ENCODE peak calls at places on chromosomes 5 and 9, in six cellular contexts. U, O, T, I, Q and Y are unnamed samples.

GRCh38 chr9:35749515-35750255 is 598 bp downstream of the RGP1 start:
- DNase-seq in Q (no peak), U (peak), T (no peak), O (peak), I (peak), Y (peak)

GRCh38 chr9:87643778-87644570 is 81.9 kb upstream of the CTSL start:
- DNase-seq in Q (no peak), O (peak), I (no peak), U (no peak), T (no peak), Y (no peak)

GRCh38 chr9:134243778-134244467 is 79.6 kb upstream of the RNU6ATAC start:
- DNase-seq in U (no peak), Q (no peak), T (peak), O (no peak), I (no peak), Y (peak)

GRCh38 chr9:136791466-136792276 is 527 bp downstream of the TMEM141 start:
- DNase-seq in I (peak), O (peak), Q (no peak), T (peak), U (peak), Y (no peak)

GRCh38 chr5:14108170-14108996 is 34.8 kb upstream of the TRIO start:
- DNase-seq in O (peak), Q (peak), T (peak), U (peak), I (peak), Y (peak)

GRCh38 chr5:14743601-14744295 is 79.2 kb downstream of the OTULIN start:
- DNase-seq in U (no peak), Q (no peak), I (peak), T (no peak), O (no peak), Y (no peak)

GRCh38 chr5:138792181-138792808 is 39.1 kb downstream of the CTNNA1 start:
- DNase-seq in Q (no peak), U (no peak), I (no peak), T (no peak), O (no peak), Y (no peak)

GRCh38 chr5:51043740-51044139 is 339.5 kb upstream of the ISL1 start:
- DNase-seq in I (no peak), T (no peak), U (no peak), O (no peak), Q (no peak), Y (no peak)

GRCh38 chr9:73683862-73684591 is 532.4 kb downstream of the ANXA1 start:
- DNase-seq in T (no peak), U (no peak), Q (no peak), O (peak), I (peak), Y (peak)

GRCh38 chr5:112848116-112848811 is 12.8 kb upstream of the SRP19 start:
- DNase-seq in U (no peak), Q (no peak), T (peak), O (peak), I (peak), Y (peak)

GRCh38 chr5:31614147-31615030 is 24.5 kb upstream of the PDZD2 start:
- DNase-seq in Q (no peak), O (peak), T (no peak), I (no peak), U (no peak), Y (no peak)

GRCh38 chr5:32278403-32278802 is 34.3 kb downstream of the MTMR12 start:
- DNase-seq in Q (no peak), O (no peak), I (peak), T (no peak), U (no peak), Y (no peak)

GRCh38 chr5:172688735-172689572 is 47.9 kb downstream of the NEURL1B start:
- DNase-seq in T (no peak), O (no peak), Q (no peak), U (peak), I (no peak), Y (peak)

GRCh38 chr9:130354806-130355205 is 89.2 kb downstream of the HMCN2 start:
- DNase-seq in I (no peak), O (no peak), T (no peak), Q (no peak), U (peak), Y (no peak)

GRCh38 chr5:34598177-34598794 is 57.8 kb upstream of the RAI14 start:
- DNase-seq in T (no peak), U (no peak), O (no peak), I (peak), Q (no peak), Y (no peak)

GRCh38 chr9:134677743-134678142 is 36.1 kb downstream of the COL5A1 start:
- DNase-seq in I (no peak), O (no peak), T (no peak), U (peak), Q (no peak), Y (no peak)

GRCh38 chr9:130107955-130108354 is 54.2 kb downstream of the GPR107 start:
- DNase-seq in I (no peak), U (no peak), Q (no peak), T (no peak), O (no peak), Y (no peak)

GRCh38 chr5:79133121-79133656 is 21.6 kb downstream of the BHMT start:
- DNase-seq in O (no peak), I (peak), T (no peak), U (no peak), Q (no peak), Y (peak)
- TF ChIP-seq CTCF in O (peak), I (no peak), T (no peak), U (no peak), Q (peak), Y (peak)

GRCh38 chr9:107712390-107712789 is 222.8 kb upstream of the KLF4 start:
- DNase-seq in U (no peak), Q (no peak), T (no peak), O (no peak), I (peak), Y (no peak)
- TF ChIP-seq CTCF in U (no peak), Q (no peak), T (peak), O (peak), I (peak), Y (no peak)

DNA sequence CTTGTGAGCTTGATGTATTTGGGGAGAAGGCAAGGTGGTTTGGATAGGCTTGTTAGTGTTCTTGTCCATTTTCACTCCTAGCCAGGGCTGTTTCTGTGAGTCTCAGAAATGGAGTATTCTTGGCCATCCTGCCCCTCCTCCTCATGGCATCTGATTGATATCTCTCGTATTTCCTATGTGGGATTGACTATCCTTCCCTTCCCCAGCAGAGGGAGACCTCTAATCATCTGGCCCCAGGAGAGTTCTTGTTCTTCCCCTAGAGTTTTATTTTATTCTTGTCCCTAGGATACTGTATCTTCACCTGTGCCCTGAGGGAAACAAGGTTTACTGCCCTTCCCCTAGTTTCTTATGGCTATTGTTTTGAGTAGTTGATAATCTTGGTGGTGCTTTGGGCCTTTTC is 114.4 kb downstream of the VPS13A start:
- DNase-seq in Q (no peak), I (peak), U (no peak), T (no peak), O (peak), Y (no peak)
- TF ChIP-seq CTCF in Q (no peak), I (peak), U (no peak), T (no peak), O (peak), Y (no peak)

DNA sequence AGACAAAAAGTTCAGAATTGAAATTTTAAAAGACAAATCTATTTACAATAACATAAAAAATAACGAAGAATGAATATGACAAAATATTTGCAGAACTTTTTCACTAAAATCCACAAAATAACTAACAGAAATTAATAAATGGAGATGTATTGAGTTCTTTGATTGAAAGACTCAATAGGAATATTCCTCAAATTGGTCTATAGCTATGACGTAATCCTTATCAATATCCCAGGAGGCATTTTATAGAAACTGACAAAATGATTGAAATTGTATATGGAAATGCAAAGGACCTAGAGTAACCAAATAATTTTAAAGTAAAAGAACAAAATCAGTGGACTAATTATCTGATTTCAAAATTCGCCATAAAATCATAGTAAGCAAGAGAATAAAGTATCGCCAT is 328.7 kb downstream of the MED10 start:
- DNase-seq in U (no peak), I (no peak), T (no peak), Q (no peak), O (no peak), Y (no peak)
- TF ChIP-seq CTCF in U (no peak), I (no peak), T (no peak), Q (no peak), O (no peak), Y (no peak)

GRCh38 chr5:149731617-149732400 is 1.7 kb downstream of the PPARGC1B start:
- DNase-seq in T (peak), I (peak), O (peak), U (peak), Q (peak), Y (peak)
- TF ChIP-seq CTCF in T (no peak), I (no peak), O (no peak), U (no peak), Q (no peak), Y (no peak)

DNA sequence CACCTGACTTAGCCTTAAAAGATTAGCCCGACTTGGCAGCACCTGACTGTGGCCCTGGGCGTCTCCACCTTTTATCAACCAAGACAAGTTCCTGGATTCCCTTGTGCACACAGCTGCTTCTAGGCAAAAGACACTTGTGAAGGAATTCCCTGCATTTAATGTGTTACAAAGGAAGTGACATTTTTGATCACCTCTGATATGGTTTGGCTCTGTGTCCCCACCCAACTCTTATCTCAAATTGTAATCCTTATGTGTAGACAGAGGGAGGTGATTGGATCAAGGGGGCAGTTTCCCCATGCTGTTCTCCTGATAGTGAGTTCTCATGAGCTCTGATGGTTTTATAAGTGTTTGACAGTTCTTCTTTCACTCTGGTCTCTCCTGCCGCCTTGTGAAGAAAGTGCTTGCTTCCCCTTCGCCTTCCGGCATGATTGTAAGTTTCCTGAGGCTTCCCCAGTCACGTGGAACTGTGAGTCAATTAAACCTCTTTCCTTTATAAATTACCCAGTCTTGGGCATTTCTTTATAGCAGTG is 2.6 kb upstream of the CPEB4 start:
- DNase-seq in U (no peak), O (no peak), T (no peak), Q (no peak), I (no peak), Y (no peak)
- TF ChIP-seq CTCF in U (peak), O (no peak), T (peak), Q (no peak), I (no peak), Y (no peak)

GRCh38 chr5:103973669-103974068 is 411.1 kb upstream of the NUDT12 start:
- DNase-seq in O (no peak), T (no peak), Q (no peak), U (no peak), I (peak), Y (no peak)
- TF ChIP-seq CTCF in O (peak), T (no peak), Q (no peak), U (no peak), I (no peak), Y (no peak)